ENCODE peak calls at places on chromosomes 2 and 18, in six cellular contexts. One of them, this sample, is unnamed.

GRCh38 chr18:74840492-74841167 is 243.0 kb downstream of the ZNF407 start:
- DNase-seq in neural progenitor cell: no peak
- DNase-seq in epithelial cell of proximal tubule: no peak
- DNase-seq in tibial artery: no peak
- DNase-seq in CD8-positive, alpha-beta memory T cell: no peak
- DNase-seq in heart left ventricle: no peak
- DNase-seq in this sample: no peak

GRCh38 chr2:159140070-159140774 is 146.3 kb downstream of the WDSUB1 start:
- DNase-seq in neural progenitor cell: no peak
- DNase-seq in epithelial cell of proximal tubule: no peak
- DNase-seq in tibial artery: no peak
- DNase-seq in CD8-positive, alpha-beta memory T cell: no peak
- DNase-seq in heart left ventricle: no peak
- DNase-seq in this sample: no peak

GRCh38 chr18:730692-731091 is 18.3 kb upstream of the ENOSF1 start:
- DNase-seq in neural progenitor cell: no peak
- DNase-seq in epithelial cell of proximal tubule: no peak
- DNase-seq in tibial artery: no peak
- DNase-seq in CD8-positive, alpha-beta memory T cell: no peak
- DNase-seq in heart left ventricle: no peak
- DNase-seq in this sample: no peak

GRCh38 chr2:238504181-238504711 is 77.5 kb downstream of the ASB1 start:
- DNase-seq in neural progenitor cell: no peak
- DNase-seq in epithelial cell of proximal tubule: no peak
- DNase-seq in tibial artery: no peak
- DNase-seq in CD8-positive, alpha-beta memory T cell: no peak
- DNase-seq in heart left ventricle: no peak
- DNase-seq in this sample: peak; percentile 11

GRCh38 chr2:74984947-74985637 is 26.6 kb downstream of the POLE4 start:
- DNase-seq in neural progenitor cell: no peak
- DNase-seq in epithelial cell of proximal tubule: no peak
- DNase-seq in tibial artery: no peak
- DNase-seq in CD8-positive, alpha-beta memory T cell: no peak
- DNase-seq in heart left ventricle: no peak
- DNase-seq in this sample: no peak

GRCh38 chr2:69306897-69307695 is 79.9 kb downstream of the GFPT1 start:
- DNase-seq in neural progenitor cell: peak; percentile 90
- DNase-seq in epithelial cell of proximal tubule: no peak
- DNase-seq in tibial artery: peak; percentile 90
- DNase-seq in CD8-positive, alpha-beta memory T cell: peak; percentile 54
- DNase-seq in heart left ventricle: peak; percentile 83
- DNase-seq in this sample: peak; percentile 87

GRCh38 chr2:10963155-10963554 is 51.4 kb downstream of the KCNF1 start:
- DNase-seq in neural progenitor cell: no peak
- DNase-seq in epithelial cell of proximal tubule: no peak
- DNase-seq in tibial artery: peak; percentile 43
- DNase-seq in CD8-positive, alpha-beta memory T cell: no peak
- DNase-seq in heart left ventricle: no peak
- DNase-seq in this sample: no peak

GRCh38 chr2:159615187-159615935 is 987 bp downstream of the BAZ2B start:
- DNase-seq in neural progenitor cell: peak; percentile 90
- DNase-seq in epithelial cell of proximal tubule: no peak
- DNase-seq in tibial artery: peak; percentile 92
- DNase-seq in CD8-positive, alpha-beta memory T cell: peak; percentile 11
- DNase-seq in heart left ventricle: peak; percentile 93
- DNase-seq in this sample: peak; percentile 87

GRCh38 chr2:31729442-31730092 is 148.8 kb upstream of the SRD5A2 start:
- DNase-seq in neural progenitor cell: peak; percentile 45
- DNase-seq in epithelial cell of proximal tubule: no peak
- DNase-seq in tibial artery: no peak
- DNase-seq in CD8-positive, alpha-beta memory T cell: no peak
- DNase-seq in heart left ventricle: no peak
- DNase-seq in this sample: no peak

GRCh38 chr2:203714112-203714511 is 7.7 kb downstream of the CD28 start:
- DNase-seq in neural progenitor cell: no peak
- DNase-seq in epithelial cell of proximal tubule: no peak
- DNase-seq in tibial artery: no peak
- DNase-seq in CD8-positive, alpha-beta memory T cell: no peak
- DNase-seq in heart left ventricle: peak; percentile 22
- DNase-seq in this sample: no peak

GRCh38 chr18:77133920-77134496 is 1.4 kb upstream of the MBP start:
- DNase-seq in neural progenitor cell: peak; percentile 40
- DNase-seq in epithelial cell of proximal tubule: no peak
- DNase-seq in tibial artery: peak; percentile 71
- DNase-seq in CD8-positive, alpha-beta memory T cell: no peak
- DNase-seq in heart left ventricle: peak; percentile 53
- DNase-seq in this sample: no peak

GRCh38 chr2:8692783-8693768 is 11.2 kb downstream of the ID2 start:
- DNase-seq in neural progenitor cell: peak; percentile 54
- DNase-seq in epithelial cell of proximal tubule: no peak
- DNase-seq in tibial artery: no peak
- DNase-seq in CD8-positive, alpha-beta memory T cell: no peak
- DNase-seq in heart left ventricle: peak; percentile 48
- DNase-seq in this sample: no peak

GRCh38 chr2:31987454-31987853 is 23.4 kb downstream of the MEMO1 start:
- DNase-seq in neural progenitor cell: no peak
- DNase-seq in epithelial cell of proximal tubule: no peak
- DNase-seq in tibial artery: no peak
- DNase-seq in CD8-positive, alpha-beta memory T cell: no peak
- DNase-seq in heart left ventricle: no peak
- DNase-seq in this sample: no peak

GRCh38 chr2:45315881-45316280 is 295.2 kb downstream of the SRBD1 start:
- DNase-seq in neural progenitor cell: no peak
- DNase-seq in epithelial cell of proximal tubule: no peak
- DNase-seq in tibial artery: no peak
- DNase-seq in CD8-positive, alpha-beta memory T cell: no peak
- DNase-seq in heart left ventricle: no peak
- DNase-seq in this sample: peak; percentile 26

GRCh38 chr2:176432439-176432838 is 163.2 kb downstream of the MTX2 start:
- DNase-seq in neural progenitor cell: no peak
- DNase-seq in epithelial cell of proximal tubule: no peak
- DNase-seq in tibial artery: no peak
- DNase-seq in CD8-positive, alpha-beta memory T cell: no peak
- DNase-seq in heart left ventricle: no peak
- DNase-seq in this sample: no peak

GRCh38 chr2:76307495-76307894 is 596.8 kb upstream of the GCFC2 start:
- DNase-seq in neural progenitor cell: no peak
- DNase-seq in epithelial cell of proximal tubule: no peak
- DNase-seq in tibial artery: no peak
- DNase-seq in CD8-positive, alpha-beta memory T cell: no peak
- DNase-seq in heart left ventricle: no peak
- DNase-seq in this sample: no peak

GRCh38 chr2:47534179-47534919 is 131.4 kb downstream of the MSH2 start:
- DNase-seq in neural progenitor cell: no peak
- DNase-seq in epithelial cell of proximal tubule: no peak
- DNase-seq in tibial artery: no peak
- DNase-seq in CD8-positive, alpha-beta memory T cell: no peak
- DNase-seq in heart left ventricle: no peak
- DNase-seq in this sample: peak; percentile 91

GRCh38 chr2:26562811-26563645 is 78.1 kb downstream of the CIB4 start:
- DNase-seq in neural progenitor cell: no peak
- DNase-seq in epithelial cell of proximal tubule: peak; percentile 12
- DNase-seq in tibial artery: no peak
- DNase-seq in CD8-positive, alpha-beta memory T cell: no peak
- DNase-seq in heart left ventricle: no peak
- DNase-seq in this sample: no peak

DNA sequence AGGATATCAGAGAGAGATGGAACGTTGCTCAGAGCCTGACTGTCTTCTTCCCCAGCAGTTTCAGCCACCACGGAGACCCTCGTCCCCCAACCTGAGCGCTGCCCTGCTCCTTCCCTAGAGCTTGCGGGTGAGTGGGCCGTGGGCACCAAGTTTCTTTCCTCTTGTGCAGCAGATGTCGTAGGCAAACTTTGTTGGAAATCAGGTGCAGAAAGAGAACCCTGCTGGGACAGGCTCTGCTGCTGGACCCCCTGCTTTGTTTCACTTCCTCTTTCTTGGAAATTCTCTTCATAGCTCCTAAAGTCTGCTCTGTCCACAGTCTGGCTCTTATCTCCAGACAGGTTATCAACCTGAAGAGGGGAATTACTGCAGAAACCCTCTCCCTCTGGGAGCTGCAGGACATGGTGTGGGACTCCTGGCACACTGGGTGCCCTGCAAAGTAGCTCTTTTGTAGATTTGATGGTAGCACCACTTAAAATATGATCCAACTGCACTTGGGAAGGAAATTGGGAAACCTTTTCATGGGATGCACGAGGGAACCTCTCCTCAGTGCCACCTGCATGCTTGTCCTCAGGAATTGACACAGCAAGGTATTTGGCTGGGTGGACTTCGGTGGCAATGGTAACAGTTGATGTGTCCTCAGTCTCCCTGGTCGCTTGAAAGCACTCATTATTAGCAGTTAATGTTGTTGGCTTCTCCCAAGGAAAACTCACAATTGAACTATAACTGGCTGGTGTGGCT is 92.2 kb downstream of the ALPK2 start:
- DNase-seq in neural progenitor cell: no peak
- DNase-seq in epithelial cell of proximal tubule: no peak
- DNase-seq in tibial artery: no peak
- DNase-seq in CD8-positive, alpha-beta memory T cell: no peak
- DNase-seq in heart left ventricle: no peak
- DNase-seq in this sample: no peak
- H3K4me3 ChIP-seq in neural progenitor cell: no peak overlapping the region
- H3K4me3 ChIP-seq in epithelial cell of proximal tubule: no peak overlapping the region
- H3K4me3 ChIP-seq in tibial artery: no peak overlapping the region
- H3K4me3 ChIP-seq in CD8-positive, alpha-beta memory T cell: no peak overlapping the region
- H3K4me3 ChIP-seq in heart left ventricle: no peak overlapping the region
- H3K4me3 ChIP-seq in this sample: no peak overlapping the region

DNA sequence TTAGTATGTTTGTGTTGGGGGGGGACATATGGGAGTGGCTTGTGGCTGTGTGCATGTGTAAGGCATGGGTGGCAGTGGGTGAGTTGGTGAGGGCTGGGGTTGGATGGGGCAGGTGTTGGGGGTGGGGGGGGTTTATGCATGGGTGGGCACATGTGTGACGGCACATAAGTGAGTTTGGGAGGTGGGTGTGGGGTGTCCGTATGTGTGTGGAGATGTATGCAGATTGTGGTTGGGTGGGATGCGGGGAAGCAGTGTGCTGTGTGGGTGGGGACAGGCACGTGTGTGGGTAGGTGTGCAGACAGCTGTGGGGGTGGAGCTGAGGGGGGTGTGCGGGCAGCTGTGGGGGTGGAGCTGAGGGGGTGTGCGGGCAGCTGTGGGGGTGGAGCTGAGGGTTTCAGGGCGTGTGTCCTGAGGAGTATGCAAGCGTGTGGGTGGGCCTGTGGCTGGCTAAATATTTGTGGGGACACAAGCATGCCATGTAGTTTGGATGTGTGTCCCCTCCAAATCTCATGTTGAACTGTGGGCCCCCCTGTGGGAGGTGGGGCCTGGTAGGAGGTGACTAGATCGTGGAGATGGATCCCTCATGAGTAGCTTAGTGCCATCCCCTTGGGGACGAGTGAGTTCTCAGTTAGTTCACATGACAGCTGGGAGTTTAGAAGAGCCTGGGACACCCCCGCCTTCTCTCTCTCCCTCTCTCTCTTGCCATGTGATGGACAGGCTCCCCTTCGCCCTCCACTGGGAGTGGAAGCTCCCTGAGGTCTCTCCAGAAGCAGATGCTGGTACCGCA is 59.4 kb downstream of the ANKMY1 start:
- DNase-seq in neural progenitor cell: no peak
- DNase-seq in epithelial cell of proximal tubule: no peak
- DNase-seq in tibial artery: no peak
- DNase-seq in CD8-positive, alpha-beta memory T cell: no peak
- DNase-seq in heart left ventricle: no peak
- DNase-seq in this sample: no peak
- H3K4me3 ChIP-seq in neural progenitor cell: no peak overlapping the region
- H3K4me3 ChIP-seq in epithelial cell of proximal tubule: no peak overlapping the region
- H3K4me3 ChIP-seq in tibial artery: no peak overlapping the region
- H3K4me3 ChIP-seq in CD8-positive, alpha-beta memory T cell: no peak overlapping the region
- H3K4me3 ChIP-seq in heart left ventricle: no peak overlapping the region
- H3K4me3 ChIP-seq in this sample: no peak overlapping the region

DNA sequence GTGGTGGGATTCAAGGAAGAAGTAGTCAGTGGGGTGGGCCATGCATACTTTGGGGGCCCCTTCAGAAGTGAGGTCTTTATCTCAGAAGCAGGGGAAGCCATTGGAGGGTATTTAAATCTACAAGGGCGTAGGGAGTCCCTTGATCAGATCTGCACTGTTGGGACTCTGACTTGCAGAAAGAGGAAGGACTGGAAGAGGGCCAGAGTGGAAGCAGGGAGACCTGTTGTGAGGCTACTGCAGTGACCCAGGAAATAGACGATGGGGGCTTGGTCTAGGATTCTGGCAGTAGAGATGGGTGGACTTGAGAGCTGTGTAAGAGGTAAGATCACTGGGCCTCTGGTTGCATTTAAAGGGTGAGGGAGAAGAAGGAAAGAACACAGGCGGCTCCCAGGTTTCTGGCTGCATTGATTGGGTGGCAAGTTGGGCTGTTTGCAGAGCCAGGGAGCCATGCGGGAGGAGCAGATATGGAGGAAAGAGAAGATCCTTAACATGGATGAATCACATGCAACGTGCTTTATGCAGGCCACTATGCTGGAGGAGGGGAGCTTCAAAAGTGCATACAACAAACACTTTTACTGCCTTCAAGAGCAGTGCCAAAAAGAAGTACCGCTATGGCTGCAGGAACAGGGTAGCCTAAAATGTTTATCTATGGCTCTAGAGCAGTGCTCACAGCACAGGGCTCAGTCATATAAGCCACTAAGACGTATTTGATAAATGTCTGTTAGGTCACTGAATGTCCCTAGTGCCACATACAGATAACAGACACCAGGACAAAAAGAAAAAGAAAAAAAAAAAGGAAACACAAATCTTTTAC is 2.3 kb downstream of the SFXN5 start:
- DNase-seq in neural progenitor cell: no peak
- DNase-seq in epithelial cell of proximal tubule: no peak
- DNase-seq in tibial artery: no peak
- DNase-seq in CD8-positive, alpha-beta memory T cell: no peak
- DNase-seq in heart left ventricle: no peak
- DNase-seq in this sample: no peak
- H3K4me3 ChIP-seq in neural progenitor cell: no peak overlapping the region
- H3K4me3 ChIP-seq in epithelial cell of proximal tubule: peak overlapping the region; percentile 88
- H3K4me3 ChIP-seq in tibial artery: peak overlapping the region; percentile 89
- H3K4me3 ChIP-seq in CD8-positive, alpha-beta memory T cell: no peak overlapping the region
- H3K4me3 ChIP-seq in heart left ventricle: peak overlapping the region; percentile 79
- H3K4me3 ChIP-seq in this sample: no peak overlapping the region

DNA sequence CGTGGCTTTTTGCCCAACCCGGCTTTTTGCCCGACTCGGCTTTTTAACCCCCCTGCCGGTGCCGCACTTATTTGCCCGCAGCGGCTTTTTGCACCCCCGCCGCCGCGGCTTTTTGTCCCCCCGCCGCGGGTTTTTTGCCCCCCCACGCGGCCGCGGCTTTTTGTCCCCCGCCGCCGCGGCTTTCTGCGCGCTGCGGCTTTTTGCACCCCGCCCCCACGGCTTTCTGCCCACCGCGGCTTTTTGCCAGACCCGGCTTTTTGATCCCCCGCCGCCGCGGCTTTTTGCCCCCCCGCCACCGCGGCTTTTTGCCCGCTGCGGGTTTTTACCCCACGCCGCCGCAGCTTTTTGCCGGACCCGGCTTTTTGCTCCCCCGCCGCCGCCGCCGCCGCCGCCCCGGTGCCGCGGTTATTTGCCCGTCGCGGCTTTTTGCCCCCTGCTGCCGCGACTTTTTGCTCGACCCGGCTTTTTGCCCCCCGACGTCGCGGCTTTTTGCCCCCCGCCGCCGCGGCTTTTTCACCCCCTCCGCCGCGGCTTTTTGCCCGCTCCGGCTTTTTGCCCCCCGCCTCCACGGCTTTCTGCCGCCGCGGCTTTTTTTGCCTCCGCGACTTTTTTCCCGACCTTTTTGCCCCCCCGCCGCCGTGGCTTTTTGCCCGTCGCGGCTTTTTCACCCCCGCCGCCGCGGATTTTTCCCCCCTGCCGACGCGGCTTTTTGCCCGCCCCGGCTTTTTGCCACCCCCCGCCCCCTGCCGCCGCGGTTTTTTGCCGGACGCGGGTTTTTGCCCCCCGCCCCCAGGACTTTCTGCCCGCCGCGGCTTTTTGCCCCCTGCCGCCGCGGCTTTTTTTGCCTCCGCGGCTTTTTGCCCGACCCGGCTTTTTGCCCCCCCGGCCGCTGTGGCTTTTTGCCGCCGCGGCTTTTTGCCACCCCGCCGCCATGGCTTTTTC is 2786.5 kb downstream of the RPIA start:
- DNase-seq in neural progenitor cell: peak; percentile 12
- DNase-seq in epithelial cell of proximal tubule: no peak
- DNase-seq in tibial artery: no peak
- DNase-seq in CD8-positive, alpha-beta memory T cell: no peak
- DNase-seq in heart left ventricle: peak; percentile 44
- DNase-seq in this sample: no peak
- H3K4me3 ChIP-seq in neural progenitor cell: no peak overlapping the region
- H3K4me3 ChIP-seq in epithelial cell of proximal tubule: peak overlapping the region; percentile 49
- H3K4me3 ChIP-seq in tibial artery: peak overlapping the region; percentile 29
- H3K4me3 ChIP-seq in CD8-positive, alpha-beta memory T cell: no peak overlapping the region
- H3K4me3 ChIP-seq in heart left ventricle: peak overlapping the region; percentile 53
- H3K4me3 ChIP-seq in this sample: peak overlapping the region; percentile 0

This sample was measured in uterus.